ENCODE peak calls at places on chromosome 6, in four cellular contexts. D, X, S and W are unnamed samples. For H3K27me3, H3K4me1 and H3K9me3, the result is how much of the 10 kb centered on the place peaks cover.

GRCh38 chr6:119285908-119286625 is 63.5 kb downstream of the MAN1A1 start:
- DNase-seq in X (no peak), D (no peak), S (no peak), W (no peak)

GRCh38 chr6:161227004-161227950 is 46.6 kb downstream of the AGPAT4 start:
- DNase-seq in X (no peak), D (no peak), S (no peak), W (no peak)

GRCh38 chr6:34970487-34970886 is 81.4 kb downstream of the ANKS1A start:
- DNase-seq in S (no peak), X (no peak), D (no peak), W (no peak)

GRCh38 chr6:68497927-68498326 is 137.2 kb upstream of the ADGRB3 start:
- DNase-seq in S (no peak), D (no peak), X (no peak), W (no peak)

GRCh38 chr6:135566311-135567068 is 69.0 kb upstream of the AHI1 start:
- DNase-seq in X (no peak), S (no peak), D (no peak), W (no peak)

GRCh38 chr6:81786159-81786558 is 33.7 kb upstream of the TENT5A start:
- DNase-seq in X (no peak), S (no peak), D (no peak), W (no peak)

GRCh38 chr6:125041740-125042459 is 79.7 kb downstream of the RNF217 start:
- DNase-seq in X (no peak), D (no peak), S (no peak), W (no peak)

GRCh38 chr6:41411961-41412360 is 76.6 kb downstream of the NCR2 start:
- DNase-seq in S (no peak), X (no peak), D (no peak), W (no peak)

GRCh38 chr6:5292154-5292553 is 30.8 kb downstream of the FARS2 start:
- DNase-seq in D (no peak), S (no peak), X (no peak), W (no peak)

GRCh38 chr6:44257007-44257752 is at the start of gene SLC35B2:
- DNase-seq in D (peak), X (peak), S (peak), W (peak)

GRCh38 chr6:3887150-3887700 is 38.1 kb downstream of the FAM50B start:
- DNase-seq in D (no peak), X (no peak), S (no peak), W (no peak)

DNA sequence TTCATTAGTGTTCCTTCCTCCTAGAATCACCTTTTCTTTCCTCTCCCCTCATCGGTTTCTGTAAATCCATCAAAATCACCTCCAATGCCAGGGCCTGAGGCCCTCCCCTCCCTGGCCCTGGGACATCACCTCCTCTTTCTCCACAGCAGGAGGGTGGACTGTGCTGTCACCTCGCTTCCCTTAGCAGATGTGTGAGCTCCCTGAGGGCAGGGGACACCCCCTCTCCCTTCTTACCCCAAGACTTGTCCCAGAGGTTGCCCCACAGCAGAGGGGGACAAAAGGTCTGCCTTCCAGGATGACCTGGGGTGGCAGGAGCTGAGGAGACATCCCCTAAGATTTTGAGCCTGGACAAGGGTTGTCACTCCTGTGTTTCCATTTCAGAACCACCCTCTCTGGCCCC is 5.9 kb downstream of the ULBP1 start:
- DNase-seq in D (no peak), S (no peak), X (no peak), W (no peak)
- H3K27me3 ChIP-seq in D (under half), S (under half), X (under half), W (under half)

DNA sequence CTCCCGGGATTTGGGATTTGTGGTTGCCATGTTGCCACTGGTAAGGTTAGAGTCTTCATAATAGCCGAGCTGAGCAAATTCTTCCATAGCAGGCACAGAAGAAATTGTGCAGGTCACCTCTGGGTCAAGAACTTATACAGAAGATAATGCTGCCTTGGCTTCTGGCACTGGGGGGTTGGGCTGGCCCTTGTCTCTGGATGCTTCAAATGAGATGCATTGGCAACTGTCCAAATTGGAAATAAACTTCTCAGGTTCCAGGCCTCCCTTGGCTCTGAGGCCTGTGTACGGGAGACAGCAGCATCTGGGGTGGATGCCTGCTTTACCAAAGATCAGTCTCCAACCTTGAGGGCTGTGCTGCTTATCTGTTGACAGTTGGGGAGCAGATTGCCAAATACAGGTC is 26.2 kb downstream of the MYO6 start:
- DNase-seq in S (no peak), D (no peak), X (no peak), W (no peak)
- H3K4me1 ChIP-seq in S (under half), D (under half), X (under half), W (under half)

DNA sequence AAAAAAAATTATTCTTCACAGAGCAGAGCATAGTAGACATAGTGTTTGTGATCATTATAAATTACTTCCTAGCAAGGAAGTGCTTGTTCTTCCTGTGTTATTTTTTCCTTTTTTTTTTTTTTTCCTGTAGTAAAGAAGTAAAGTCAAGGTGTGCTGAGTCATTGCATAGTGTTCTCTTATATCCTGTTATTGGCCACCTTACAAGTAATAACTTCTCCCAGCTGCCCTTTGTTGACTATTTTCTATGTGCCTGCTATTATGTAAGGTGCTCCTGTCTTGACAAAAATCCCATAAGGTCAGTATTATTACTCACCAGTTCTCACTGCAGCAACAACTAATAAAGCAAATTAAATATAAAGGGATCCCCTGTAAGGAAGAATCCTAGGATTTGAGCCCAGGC is 195.3 kb downstream of the GJA1 start:
- DNase-seq in D (no peak), S (no peak), X (no peak), W (no peak)
- H3K9me3 ChIP-seq in D (under half), S (under half), X (under half), W (under half)

GRCh38 chr6:93419304-93420162 is at the start of gene EPHA7:
- DNase-seq in S (peak), D (peak), X (peak), W (peak)

GRCh38 chr6:93418113-93418447 is 1.3 kb downstream of the EPHA7 start:
- DNase-seq in X (no peak), S (no peak), D (no peak), W (no peak)

GRCh38 chr6:93418448-93419303 is 683 bp downstream of the EPHA7 start:
- DNase-seq in S (peak), X (peak), D (peak), W (no peak)

GRCh38 chr6:93417421-93417996 is 1.9 kb downstream of the EPHA7 start:
- DNase-seq in X (no peak), D (no peak), S (peak), W (no peak)

DNA sequence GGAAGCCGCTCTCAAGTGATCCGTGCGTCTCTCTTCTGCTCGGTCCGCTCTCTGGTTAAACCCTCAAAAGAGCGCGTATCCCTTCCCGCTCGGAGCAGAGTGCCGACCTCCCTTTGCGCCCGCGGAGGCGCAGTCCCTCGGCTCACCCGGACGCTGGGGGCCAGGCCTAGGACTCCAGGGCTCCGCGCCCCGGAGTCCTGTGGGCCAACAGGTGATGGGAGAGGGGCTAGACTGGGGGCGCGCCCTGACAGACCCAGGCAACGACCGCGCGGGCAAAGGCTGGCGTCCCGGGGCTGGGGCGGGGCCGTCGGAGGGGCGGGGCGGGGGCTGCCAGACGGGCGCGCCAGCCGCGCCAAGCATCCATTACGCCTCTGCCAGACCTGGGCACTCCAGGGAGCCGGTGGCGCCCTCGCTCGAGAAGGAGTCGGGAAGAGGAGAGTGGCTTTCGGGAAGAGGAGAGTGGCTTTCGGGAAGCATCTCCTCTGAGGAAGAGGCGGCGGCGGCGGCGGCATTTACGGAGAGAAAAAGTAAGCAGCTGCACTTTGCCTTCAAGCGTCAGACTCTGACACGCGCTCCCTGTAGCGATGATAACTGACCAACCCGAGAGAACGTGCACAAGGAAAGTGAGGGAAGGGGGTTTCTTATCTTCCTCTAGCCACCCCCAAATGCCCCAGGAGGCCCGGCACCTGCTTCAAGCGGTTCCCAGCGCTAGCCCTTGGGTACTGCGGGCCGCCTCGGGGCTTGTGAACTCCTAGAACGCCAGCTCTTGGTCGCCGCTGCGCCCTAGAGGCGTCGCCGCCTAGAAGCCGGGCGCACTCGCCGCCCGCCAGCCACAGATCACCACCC is 2.6 kb downstream of the EPHA7 start:
- DNase-seq in S (peak), X (peak), D (peak), W (peak)
- H3K27me3 ChIP-seq in S (under half), X (half or more), D (under half), W (half or more)

GRCh38 chr6:169868458-169868857 is 117.0 kb downstream of the ERMARD start:
- DNase-seq in X (no peak), S (no peak), D (peak), W (peak)
- H3K4me1 ChIP-seq in X (under half), S (under half), D (under half), W (under half)

GRCh38 chr6:66210964-66211363 is 503.9 kb upstream of the EYS start:
- DNase-seq in S (no peak), X (no peak), D (no peak), W (no peak)
- H3K9me3 ChIP-seq in S (under half), X (under half), D (under half), W (under half)

DNA sequence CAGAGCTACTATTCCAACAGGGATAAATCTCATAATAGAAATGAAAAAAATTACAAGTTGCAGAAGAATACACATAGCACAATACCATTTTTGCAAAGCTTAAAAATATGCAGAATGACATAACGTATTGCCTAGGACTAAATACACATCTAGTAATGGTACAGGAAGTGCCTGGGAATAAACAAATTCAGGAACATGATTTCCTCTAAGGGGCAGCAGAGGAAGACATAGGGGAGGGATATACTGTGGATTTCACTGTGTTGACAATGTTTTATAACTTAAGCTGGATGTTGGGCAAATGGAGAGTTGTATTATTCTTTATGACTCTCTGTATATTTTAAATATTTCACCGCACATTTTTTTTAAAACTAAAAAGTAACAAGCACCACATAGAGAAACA is 5.5 kb upstream of the GLO1 start:
- DNase-seq in D (no peak), S (no peak), X (no peak), W (no peak)
- H3K27me3 ChIP-seq in D (under half), S (under half), X (under half), W (under half)

DNA sequence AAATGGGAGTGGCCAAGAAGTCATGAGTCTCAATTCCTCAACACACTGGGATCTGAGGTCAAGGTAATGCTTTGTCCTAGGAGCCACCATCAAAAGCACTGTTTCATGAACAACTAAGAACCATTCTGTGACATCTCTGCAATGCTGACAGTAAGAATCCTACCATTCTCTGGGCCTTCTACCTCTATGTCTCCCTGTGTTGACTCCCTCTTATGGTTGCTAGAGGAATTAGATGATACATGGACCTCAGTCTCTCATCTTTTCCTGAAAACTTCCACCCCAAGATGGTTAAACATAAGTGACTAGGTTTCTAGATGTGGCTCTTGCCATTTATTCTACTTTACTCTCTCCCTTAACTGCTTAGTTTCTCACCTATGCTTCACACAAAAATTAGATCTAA is 9.1 kb downstream of the MTRF1L start:
- DNase-seq in D (no peak), X (no peak), S (no peak), W (no peak)
- H3K4me1 ChIP-seq in D (under half), X (under half), S (under half), W (under half)

GRCh38 chr6:106807946-106808611 is 166.4 kb downstream of the CD24 start:
- DNase-seq in D (no peak), X (no peak), S (no peak), W (no peak)

GRCh38 chr6:106808758-106809157 is 165.8 kb downstream of the CD24 start:
- DNase-seq in X (no peak), D (no peak), S (no peak), W (no peak)

GRCh38 chr6:106805771-106806170 is 168.8 kb downstream of the CD24 start:
- DNase-seq in S (no peak), X (no peak), D (no peak), W (no peak)

DNA sequence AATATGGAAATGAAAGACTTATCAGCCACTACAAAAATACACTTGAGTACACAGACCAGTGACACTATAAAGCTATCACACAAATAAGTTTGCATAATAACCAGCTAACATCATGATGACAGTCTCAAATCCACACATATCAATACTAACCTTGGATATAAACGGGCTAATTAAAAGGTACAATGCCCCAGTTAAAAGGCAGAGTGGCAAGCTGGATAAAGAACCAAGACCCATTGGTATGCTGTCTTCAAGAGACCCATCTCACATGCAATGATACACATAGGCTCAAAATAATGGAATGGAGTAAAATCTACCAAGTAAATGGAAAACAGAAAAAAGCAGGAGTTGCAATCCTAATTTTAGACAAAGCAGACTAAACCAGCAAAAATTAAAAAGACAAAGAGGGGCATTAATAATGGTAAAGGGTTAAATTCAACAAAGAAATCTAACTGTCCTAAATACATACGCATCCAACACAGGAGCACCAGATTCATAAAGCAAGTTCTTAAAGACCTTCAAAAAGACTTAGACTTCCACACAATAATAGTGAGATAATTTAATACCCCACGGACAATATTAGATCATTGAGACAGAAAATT is 163.3 kb downstream of the CD24 start:
- DNase-seq in D (no peak), X (no peak), S (no peak), W (no peak)
- H3K9me3 ChIP-seq in D (under half), X (half or more), S (under half), W (half or more)